ENCODE peak calls at places on chromosomes 5 and 9, in five cellular contexts. One of them, this sample, is unnamed.

GRCh38 chr9:126719677-126720435 is 85.0 kb upstream of the ZBTB43 start:
- DNase-seq in hypothalamus: peak; percentile 76
- DNase-seq in kidney: peak; percentile 96
- DNase-seq in GM03348: no peak
- DNase-seq in SW480: peak; percentile 79
- DNase-seq in this sample: peak; percentile 66

GRCh38 chr9:12604154-12604825 is 88.9 kb upstream of the TYRP1 start:
- DNase-seq in SW480: peak; percentile 54
- DNase-seq in hypothalamus: no peak
- DNase-seq in kidney: no peak
- DNase-seq in GM03348: no peak
- DNase-seq in this sample: peak; percentile 22

GRCh38 chr5:163867324-163867723 is 361.9 kb downstream of the MAT2B start:
- DNase-seq in kidney: no peak
- DNase-seq in SW480: no peak
- DNase-seq in hypothalamus: no peak
- DNase-seq in GM03348: no peak
- DNase-seq in this sample: no peak

GRCh38 chr9:5800969-5801738 is 31.8 kb downstream of the ERMP1 start:
- DNase-seq in hypothalamus: no peak
- DNase-seq in GM03348: no peak
- DNase-seq in kidney: no peak
- DNase-seq in SW480: no peak
- DNase-seq in this sample: no peak

GRCh38 chr5:80654054-80654390 is 430 bp upstream of the MSH3 start:
- DNase-seq in hypothalamus: no peak
- DNase-seq in kidney: no peak
- DNase-seq in SW480: peak; percentile 41
- DNase-seq in GM03348: peak; percentile 4
- DNase-seq in this sample: peak; percentile 63

GRCh38 chr5:175778951-175779475 is 92.4 kb upstream of the CPLX2 start:
- DNase-seq in kidney: no peak
- DNase-seq in GM03348: no peak
- DNase-seq in hypothalamus: peak; percentile 14
- DNase-seq in SW480: no peak
- DNase-seq in this sample: peak; percentile 29

GRCh38 chr5:1315018-1315708 is 20.3 kb upstream of the TERT start:
- DNase-seq in hypothalamus: no peak
- DNase-seq in SW480: no peak
- DNase-seq in GM03348: no peak
- DNase-seq in kidney: peak; percentile 24
- DNase-seq in this sample: no peak

GRCh38 chr5:22572941-22573340 is 280.2 kb downstream of the CDH12 start:
- DNase-seq in GM03348: no peak
- DNase-seq in SW480: no peak
- DNase-seq in kidney: no peak
- DNase-seq in hypothalamus: no peak
- DNase-seq in this sample: no peak